ENCODE peak calls at places on chromosomes 2 and 18, in nine cellular contexts. G is lower lobe of right lung, F is pons, E is vagina, X is K562, T is head of caudate nucleus, C is epithelial cell of esophagus, S is glutamatergic neuron, L is Kasumi-1. Z is an unnamed sample.

GRCh38 chr18:43034683-43035500 is 80.6 kb downstream of the RIT2 start:
- DNase-seq in G (no peak), F (no peak), E (no peak), X (no peak), T (no peak), C (peak; percentile 44), S (no peak), L (no peak), Z (no peak)

GRCh38 chr2:15729709-15730544 is 138.3 kb downstream of the DDX1 start:
- DNase-seq in G (no peak), F (no peak), E (no peak), X (no peak), T (no peak), C (no peak), S (no peak), L (no peak), Z (no peak)

GRCh38 chr18:3323900-3324299 is 62.0 kb downstream of the MYL12B start:
- DNase-seq in G (no peak), F (no peak), E (no peak), X (peak; percentile 52), T (no peak), C (no peak), S (no peak), L (peak; percentile 40), Z (peak; percentile 15)

GRCh38 chr2:240988146-240988545 is 10.3 kb upstream of the SNED1 start:
- DNase-seq in G (no peak), F (no peak), E (no peak), X (no peak), T (no peak), C (peak; percentile 21), S (peak; percentile 23), L (no peak), Z (no peak)

GRCh38 chr2:235940330-235940729 is 227.9 kb downstream of the GBX2 start:
- DNase-seq in G (no peak), F (no peak), E (no peak), X (peak; percentile 65), T (peak; percentile 47), C (peak; percentile 27), S (no peak), L (no peak), Z (no peak)

GRCh38 chr2:99430614-99431258 is 59.1 kb downstream of the REV1 start:
- DNase-seq in G (no peak), F (no peak), E (no peak), X (no peak), T (no peak), C (no peak), S (no peak), L (no peak), Z (no peak)

GRCh38 chr18:45254683-45255082 is 360.6 kb upstream of the SLC14A2 start:
- DNase-seq in G (peak; percentile 42), F (no peak), E (no peak), X (no peak), T (peak; percentile 13), C (no peak), S (no peak), L (no peak), Z (no peak)

GRCh38 chr2:101406867-101407266 is 19.6 kb upstream of the CREG2 start:
- DNase-seq in G (no peak), F (no peak), E (no peak), X (no peak), T (no peak), C (peak; percentile 29), S (no peak), L (peak; percentile 62), Z (no peak)

GRCh38 chr18:2986150-2986865 is 26.6 kb downstream of the LPIN2 start:
- DNase-seq in G (no peak), F (no peak), E (no peak), X (no peak), T (no peak), C (no peak), S (no peak), L (no peak), Z (no peak)

GRCh38 chr2:185782223-185782769 is 43.7 kb downstream of the FSIP2 start:
- DNase-seq in G (no peak), F (no peak), E (no peak), X (no peak), T (no peak), C (no peak), S (no peak), L (peak; percentile 90), Z (no peak)

GRCh38 chr2:150097891-150098595 is 389.4 kb downstream of the RND3 start:
- DNase-seq in G (no peak), F (no peak), E (no peak), X (no peak), T (no peak), C (peak; percentile 85), S (no peak), L (peak; percentile 31), Z (no peak)

GRCh38 chr2:74917702-74918619 is 40.5 kb upstream of the POLE4 start:
- DNase-seq in G (no peak), F (no peak), E (no peak), X (no peak), T (no peak), C (peak; percentile 84), S (no peak), L (no peak), Z (no peak)

GRCh38 chr18:59493019-59493418 is 134.0 kb upstream of the LMAN1 start:
- DNase-seq in G (no peak), F (no peak), E (no peak), X (no peak), T (no peak), C (no peak), S (no peak), L (no peak), Z (no peak)

GRCh38 chr2:17578466-17578928 is 38.0 kb downstream of the VSNL1 start:
- DNase-seq in G (no peak), F (peak; percentile 17), E (no peak), X (no peak), T (no peak), C (no peak), S (no peak), L (no peak), Z (peak; percentile 15)

GRCh38 chr2:69779258-69779989 is 37.5 kb downstream of the ANXA4 start:
- DNase-seq in G (no peak), F (no peak), E (no peak), X (peak; percentile 54), T (no peak), C (peak; percentile 76), S (no peak), L (no peak), Z (no peak)

GRCh38 chr2:230732914-230733401 is 20.3 kb downstream of the CAB39 start:
- DNase-seq in G (no peak), F (no peak), E (no peak), X (no peak), T (no peak), C (no peak), S (no peak), L (no peak), Z (no peak)

GRCh38 chr18:28115149-28115550 is 61.8 kb downstream of the CDH2 start:
- DNase-seq in G (no peak), F (no peak), E (no peak), X (no peak), T (no peak), C (peak; percentile 55), S (no peak), L (no peak), Z (no peak)

GRCh38 chr2:73855526-73855925 is 26.8 kb downstream of the STAMBP start:
- DNase-seq in G (no peak), F (no peak), E (no peak), X (no peak), T (no peak), C (no peak), S (no peak), L (no peak), Z (no peak)

GRCh38 chr2:202032841-202033316 is 776 bp upstream of the FZD7 start:
- DNase-seq in G (peak; percentile 74), F (peak; percentile 12), E (no peak), X (peak; percentile 37), T (peak; percentile 32), C (peak; percentile 51), S (peak; percentile 51), L (peak; percentile 71), Z (peak; percentile 38)

GRCh38 chr2:225454412-225454811 is 54.9 kb downstream of the NYAP2 start:
- DNase-seq in G (no peak), F (no peak), E (no peak), X (peak; percentile 31), T (no peak), C (no peak), S (no peak), L (no peak), Z (no peak)

GRCh38 chr18:66813138-66813537 is 209.2 kb upstream of the CDH19 start:
- DNase-seq in G (no peak), F (no peak), E (no peak), X (no peak), T (no peak), C (no peak), S (no peak), L (no peak), Z (no peak)

GRCh38 chr18:71405142-71405806 is 1116.4 kb downstream of the SOCS6 start:
- DNase-seq in G (no peak), F (no peak), E (no peak), X (no peak), T (no peak), C (no peak), S (no peak), L (no peak), Z (no peak)

GRCh38 chr2:120283649-120284048 is 31.0 kb downstream of the RALB start:
- DNase-seq in G (no peak), F (no peak), E (no peak), X (no peak), T (no peak), C (no peak), S (no peak), L (no peak), Z (no peak)

GRCh38 chr18:78713064-78713463 is 266.6 kb upstream of the SALL3 start:
- DNase-seq in G (no peak), F (no peak), E (no peak), X (peak; percentile 18), T (no peak), C (no peak), S (no peak), L (no peak), Z (no peak)

GRCh38 chr18:79589601-79590091 is 90.0 kb upstream of the CTDP1 start:
- DNase-seq in G (peak; percentile 25), F (no peak), E (no peak), X (no peak), T (no peak), C (no peak), S (peak; percentile 13), L (no peak), Z (no peak)

GRCh38 chr2:197293252-197294007 is 17.1 kb downstream of the ANKRD44 start:
- DNase-seq in G (no peak), F (peak; percentile 82), E (no peak), X (no peak), T (no peak), C (no peak), S (no peak), L (no peak), Z (no peak)

GRCh38 chr2:175256806-175257585 is 75.5 kb upstream of the ATP5MC3 start:
- DNase-seq in G (peak; percentile 47), F (no peak), E (no peak), X (no peak), T (no peak), C (no peak), S (no peak), L (no peak), Z (no peak)